ENCODE peak calls at places on chromosomes 16 and 17, in nine cellular contexts. L is transverse colon, G is heart right ventricle, E is ovary, T is cardiac muscle cell, D is endodermal cell, P is Peyer's patch, O is psoas muscle, Q is OCI-LY7. S is an unnamed sample.

GRCh38 chr17:48804936-48805411 is 12.1 kb downstream of the TTLL6 start:
- DNase-seq in L (peak), G (peak), E (peak), T (peak), D (peak), P (peak), O (peak), Q (peak), S (peak)

GRCh38 chr16:56199164-56199563 is 7.9 kb downstream of the GNAO1 start:
- DNase-seq in L (no peak), G (no peak), E (no peak), T (no peak), D (no peak), P (no peak), O (no peak), Q (peak), S (no peak)

GRCh38 chr17:47733047-47733413 is at the start of gene TBX21:
- DNase-seq in L (peak), G (peak), E (no peak), T (peak), D (peak), P (peak), O (peak), Q (peak), S (peak)

GRCh38 chr17:4585203-4585939 is 1.0 kb downstream of the SMTNL2 start:
- DNase-seq in L (no peak), G (no peak), E (no peak), T (no peak), D (peak), P (no peak), O (peak), Q (no peak), S (no peak)

GRCh38 chr16:23435500-23435899 is 17.5 kb downstream of the COG7 start:
- DNase-seq in L (peak), G (peak), E (no peak), T (peak), D (peak), P (peak), O (peak), Q (peak), S (peak)

GRCh38 chr17:17108681-17109049 is 66.4 kb downstream of the MPRIP start:
- DNase-seq in L (peak), G (no peak), E (no peak), T (no peak), D (peak), P (no peak), O (peak), Q (no peak), S (no peak)

GRCh38 chr16:53898993-53899392 is 195.0 kb downstream of the FTO start:
- DNase-seq in L (no peak), G (no peak), E (no peak), T (peak), D (no peak), P (no peak), O (no peak), Q (no peak), S (no peak)

GRCh38 chr17:158379-158778 is 21.0 kb downstream of the SCGB1C2 start:
- DNase-seq in L (no peak), G (no peak), E (no peak), T (no peak), D (no peak), P (no peak), O (no peak), Q (no peak), S (no peak)

GRCh38 chr17:58658804-58659713 is 32.8 kb downstream of the TEX14 start:
- DNase-seq in L (peak), G (peak), E (peak), T (peak), D (peak), P (peak), O (peak), Q (peak), S (peak)

GRCh38 chr16:51193879-51194278 is 42.8 kb upstream of the SALL1 start:
- DNase-seq in L (no peak), G (no peak), E (no peak), T (no peak), D (peak), P (no peak), O (no peak), Q (no peak), S (no peak)

GRCh38 chr16:70594569-70594968 is 51.8 kb upstream of the IL34 start:
- DNase-seq in L (no peak), G (no peak), E (peak), T (no peak), D (no peak), P (no peak), O (peak), Q (no peak), S (no peak)

GRCh38 chr17:78763561-78763960 is 18.5 kb downstream of the CYTH1 start:
- DNase-seq in L (no peak), G (no peak), E (no peak), T (no peak), D (no peak), P (no peak), O (no peak), Q (no peak), S (no peak)

GRCh38 chr17:29571883-29572681 is 3.6 kb downstream of the TP53I13 start:
- DNase-seq in L (peak), G (peak), E (peak), T (no peak), D (no peak), P (peak), O (no peak), Q (no peak), S (no peak)

GRCh38 chr17:63295839-63296590 is 150.1 kb downstream of the CYB561 start:
- DNase-seq in L (no peak), G (no peak), E (no peak), T (no peak), D (no peak), P (no peak), O (no peak), Q (peak), S (no peak)

GRCh38 chr17:73430165-73430680 is 118.4 kb upstream of the CDC42EP4 start:
- DNase-seq in L (no peak), G (no peak), E (no peak), T (no peak), D (no peak), P (no peak), O (no peak), Q (no peak), S (no peak)

GRCh38 chr16:72908362-72908838 is 139.5 kb downstream of the ZFHX3 start:
- DNase-seq in L (no peak), G (no peak), E (no peak), T (no peak), D (no peak), P (no peak), O (peak), Q (no peak), S (no peak)

GRCh38 chr17:77460514-77461046 is 319.8 kb downstream of the SEC14L1 start:
- DNase-seq in L (no peak), G (no peak), E (no peak), T (no peak), D (no peak), P (no peak), O (peak), Q (peak), S (no peak)

GRCh38 chr17:43823350-43824084 is 9.4 kb downstream of the MPP3 start:
- DNase-seq in L (peak), G (peak), E (no peak), T (no peak), D (no peak), P (no peak), O (no peak), Q (no peak), S (no peak)

GRCh38 chr17:61168506-61168905 is 231.1 kb upstream of the TBX2 start:
- DNase-seq in L (no peak), G (no peak), E (no peak), T (no peak), D (no peak), P (no peak), O (no peak), Q (no peak), S (no peak)

GRCh38 chr17:61632826-61633225 is 41.8 kb upstream of the NACA2 start:
- DNase-seq in L (no peak), G (no peak), E (no peak), T (no peak), D (no peak), P (no peak), O (no peak), Q (no peak), S (no peak)

GRCh38 chr16:72787519-72788268 is 260.2 kb downstream of the ZFHX3 start:
- DNase-seq in L (peak), G (peak), E (peak), T (peak), D (peak), P (peak), O (peak), Q (no peak), S (peak)

GRCh38 chr16:2023098-2023925 is 3.4 kb upstream of the NHERF2 start:
- DNase-seq in L (peak), G (peak), E (peak), T (peak), D (peak), P (peak), O (peak), Q (peak), S (peak)

GRCh38 chr17:81832608-81833159 is 407 bp downstream of the MCRIP1 start:
- DNase-seq in L (no peak), G (no peak), E (no peak), T (peak), D (no peak), P (peak), O (peak), Q (peak), S (no peak)

GRCh38 chr17:55416470-55417052 is 5.1 kb downstream of the MMD start:
- DNase-seq in L (no peak), G (no peak), E (no peak), T (peak), D (no peak), P (no peak), O (no peak), Q (no peak), S (no peak)

GRCh38 chr16:976389-976931 is 5.1 kb upstream of the SOX8 start:
- DNase-seq in L (no peak), G (no peak), E (no peak), T (no peak), D (no peak), P (no peak), O (no peak), Q (no peak), S (no peak)

GRCh38 chr16:974606-975312 is 4.0 kb upstream of the LMF1 start:
- DNase-seq in L (no peak), G (no peak), E (no peak), T (no peak), D (no peak), P (no peak), O (peak), Q (peak), S (no peak)

GRCh38 chr16:974001-974601 is 3.3 kb upstream of the LMF1 start:
- DNase-seq in L (peak), G (no peak), E (no peak), T (no peak), D (no peak), P (peak), O (no peak), Q (peak), S (no peak)

GRCh38 chr16:977096-977701 is 4.4 kb upstream of the SOX8 start:
- DNase-seq in L (no peak), G (no peak), E (peak), T (no peak), D (no peak), P (no peak), O (no peak), Q (no peak), S (no peak)

GRCh38 chr16:975313-975690 is 4.5 kb upstream of the LMF1 start:
- DNase-seq in L (no peak), G (no peak), E (no peak), T (no peak), D (no peak), P (no peak), O (no peak), Q (no peak), S (no peak)
- H3K27ac ChIP-seq in L (no peak), G (no peak), E (no peak), T (no peak), D (no peak), P (no peak), O (no peak), Q (peak), S (no peak)

DNA sequence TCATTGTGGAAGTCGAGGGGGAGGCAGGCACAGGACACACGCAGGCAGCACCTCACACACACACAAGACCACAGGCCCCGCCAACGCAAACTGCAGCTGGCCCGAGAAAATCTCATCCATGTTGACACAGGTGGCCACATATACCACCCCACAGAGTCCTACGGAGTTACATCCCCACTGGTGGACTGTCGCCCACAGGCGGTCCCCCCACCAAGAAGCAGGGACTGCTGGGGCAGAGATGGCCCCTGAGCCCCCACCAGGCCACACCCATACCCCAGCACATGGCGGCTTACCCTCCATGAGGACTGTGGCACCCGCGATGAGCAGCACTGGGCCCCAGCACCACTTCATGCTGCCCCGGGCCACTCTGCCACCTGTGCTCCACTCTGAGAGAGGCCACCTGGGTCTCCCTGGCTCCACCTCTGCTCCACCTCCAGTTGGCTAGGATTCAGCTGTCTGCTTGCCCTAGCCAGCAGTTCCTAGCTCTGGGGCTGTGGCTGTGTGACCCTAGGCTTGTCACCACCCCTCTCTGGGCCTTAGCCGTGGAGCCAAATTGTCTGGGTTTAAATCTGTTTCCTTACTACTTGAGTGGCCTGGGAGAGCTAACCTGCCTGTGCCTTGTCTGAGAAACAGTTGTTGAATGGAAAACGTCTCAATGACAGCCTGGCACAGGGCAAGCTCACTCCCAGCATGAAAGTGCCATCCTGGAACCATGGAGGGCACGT is at the start of gene PRSS53:
- DNase-seq in L (no peak), G (no peak), E (no peak), T (no peak), D (peak), P (no peak), O (peak), Q (no peak), S (no peak)
- TF ChIP-seq CTCF in L (no peak), G (no peak), E (no peak), T (no peak), D (no peak), P (no peak), O (no peak), Q (no peak), S (no peak)

DNA sequence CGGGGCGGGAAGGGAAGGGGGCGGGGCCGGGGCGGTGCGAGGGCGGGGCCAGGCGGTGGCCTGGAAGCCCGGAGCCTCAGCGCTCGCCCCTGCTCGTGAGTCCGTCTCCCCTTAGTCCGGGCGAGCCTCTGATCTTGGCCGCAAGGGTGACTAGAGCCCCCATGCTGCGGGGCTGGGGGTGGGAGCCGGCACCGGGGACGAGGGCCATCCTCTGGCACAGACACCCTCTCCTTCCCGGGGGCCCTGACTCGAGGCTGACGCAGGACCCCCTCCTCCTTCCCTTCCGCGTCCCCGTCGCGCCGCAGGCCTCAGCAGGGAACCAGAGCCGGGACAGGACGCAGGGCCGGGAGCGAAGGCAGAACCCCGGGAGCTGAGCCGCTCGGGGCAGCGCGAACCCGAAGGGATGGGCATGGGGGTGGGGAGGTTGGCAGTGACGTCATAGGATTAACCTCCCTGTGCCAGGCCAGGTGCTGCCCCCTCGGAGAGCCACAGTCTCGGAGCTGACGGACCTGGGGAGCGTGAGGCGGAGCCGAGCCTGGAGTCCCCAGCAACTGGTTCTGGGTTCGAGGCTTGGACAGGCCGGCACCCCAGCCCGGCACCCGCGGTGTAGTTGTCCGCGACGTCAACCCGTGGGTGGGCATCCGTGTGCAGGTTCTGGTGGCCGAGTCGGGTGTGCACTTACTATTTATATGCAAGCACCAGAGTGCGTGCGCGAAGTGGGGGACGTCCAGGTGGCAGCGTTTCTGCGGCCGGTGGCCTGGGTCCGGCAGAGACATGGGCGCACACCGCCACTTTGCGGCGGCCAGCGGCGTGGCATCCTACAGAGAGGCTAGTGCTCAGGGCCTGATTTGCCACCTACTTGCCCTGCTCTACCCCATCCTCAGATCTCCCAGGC is 501 bp upstream of the PLCD3 start:
- DNase-seq in L (peak), G (peak), E (peak), T (peak), D (peak), P (peak), O (peak), Q (peak), S (peak)
- H3K27ac ChIP-seq in L (peak), G (peak), E (peak), T (peak), D (no peak), P (peak), O (peak), Q (peak), S (peak)

GRCh38 chr16:82627811-82628339 is 1.1 kb downstream of the CDH13 start:
- DNase-seq in L (peak), G (peak), E (no peak), T (peak), D (peak), P (no peak), O (peak), Q (no peak), S (peak)

GRCh38 chr16:82629441-82630027 is 2.8 kb downstream of the CDH13 start:
- DNase-seq in L (no peak), G (no peak), E (no peak), T (peak), D (no peak), P (no peak), O (no peak), Q (no peak), S (peak)

GRCh38 chr16:82628741-82629140 is 2.0 kb downstream of the CDH13 start:
- DNase-seq in L (no peak), G (no peak), E (no peak), T (no peak), D (no peak), P (no peak), O (no peak), Q (no peak), S (no peak)

GRCh38 chr16:82621796-82622195 is 5.0 kb upstream of the CDH13 start:
- DNase-seq in L (no peak), G (no peak), E (no peak), T (no peak), D (no peak), P (no peak), O (no peak), Q (no peak), S (no peak)

GRCh38 chr16:82625066-82625968 is 1.5 kb upstream of the CDH13 start:
- DNase-seq in L (no peak), G (no peak), E (no peak), T (no peak), D (no peak), P (no peak), O (no peak), Q (no peak), S (no peak)
- TF ChIP-seq CTCF in L (no peak), G (no peak), E (no peak), T (no peak), D (peak), P (no peak), O (no peak), Q (no peak), S (no peak)